ENCODE peak calls at places on chromosomes 2 and 18, in four cellular contexts. One of them, this sample, is unnamed.
A peak's percentile ranks its signal among the peaks of the same experiment; 100 is the strongest.

GRCh38 chr2:158774663-158775062 is 20.5 kb upstream of the DAPL1 start:
- DNase-seq in SK-N-SH: no peak
- DNase-seq in tibial artery: no peak
- DNase-seq in K562: no peak
- DNase-seq in this sample: no peak

GRCh38 chr2:101341421-101341820 is 32.9 kb upstream of the RNF149 start:
- DNase-seq in SK-N-SH: no peak
- DNase-seq in tibial artery: no peak
- DNase-seq in K562: peak; percentile 37
- DNase-seq in this sample: no peak

GRCh38 chr2:153519260-153519875 is 40.8 kb upstream of the RPRM start:
- DNase-seq in SK-N-SH: peak; percentile 30
- DNase-seq in tibial artery: no peak
- DNase-seq in K562: peak; percentile 67
- DNase-seq in this sample: peak; percentile 46

GRCh38 chr18:49340446-49340845 is 120.0 kb downstream of the DYM start:
- DNase-seq in SK-N-SH: no peak
- DNase-seq in tibial artery: no peak
- DNase-seq in K562: no peak
- DNase-seq in this sample: no peak

GRCh38 chr2:235406420-235406819 is 87.4 kb upstream of the AGAP1 start:
- DNase-seq in SK-N-SH: no peak
- DNase-seq in tibial artery: no peak
- DNase-seq in K562: no peak
- DNase-seq in this sample: no peak

GRCh38 chr18:59646228-59646945 is 50.8 kb downstream of the CCBE1 start:
- DNase-seq in SK-N-SH: no peak
- DNase-seq in tibial artery: no peak
- DNase-seq in K562: peak; percentile 5
- DNase-seq in this sample: no peak

GRCh38 chr2:190986221-190986953 is 27.6 kb downstream of the STAT1 start:
- DNase-seq in SK-N-SH: no peak
- DNase-seq in tibial artery: no peak
- DNase-seq in K562: peak; percentile 21
- DNase-seq in this sample: no peak

GRCh38 chr18:9965711-9966624 is 52.2 kb downstream of the VAPA start:
- DNase-seq in SK-N-SH: no peak
- DNase-seq in tibial artery: no peak
- DNase-seq in K562: no peak
- DNase-seq in this sample: no peak

GRCh38 chr2:178320011-178320410 is 125.7 kb downstream of the OSBPL6 start:
- DNase-seq in SK-N-SH: no peak
- DNase-seq in tibial artery: no peak
- DNase-seq in K562: no peak
- DNase-seq in this sample: no peak

GRCh38 chr2:217907266-217907665 is 95.5 kb downstream of the TNS1 start:
- DNase-seq in SK-N-SH: no peak
- DNase-seq in tibial artery: no peak
- DNase-seq in K562: no peak
- DNase-seq in this sample: no peak

GRCh38 chr2:142241016-142241415 is 110.2 kb upstream of the LRP1B start:
- DNase-seq in SK-N-SH: no peak
- DNase-seq in tibial artery: no peak
- DNase-seq in K562: no peak
- DNase-seq in this sample: no peak

GRCh38 chr2:130864830-130865229 is 28.1 kb downstream of the ARHGEF4 start:
- DNase-seq in SK-N-SH: no peak
- DNase-seq in tibial artery: no peak
- DNase-seq in K562: peak; percentile 8
- DNase-seq in this sample: no peak

GRCh38 chr2:232666051-232666805 is 30.9 kb upstream of the GIGYF2 start:
- DNase-seq in SK-N-SH: no peak
- DNase-seq in tibial artery: no peak
- DNase-seq in K562: no peak
- DNase-seq in this sample: no peak

GRCh38 chr18:76449110-76449453 is 46.0 kb downstream of the ZNF516 start:
- DNase-seq in SK-N-SH: no peak
- DNase-seq in tibial artery: no peak
- DNase-seq in K562: no peak
- DNase-seq in this sample: no peak

GRCh38 chr18:54947115-54947514 is 12.1 kb downstream of the CCDC68 start:
- DNase-seq in SK-N-SH: no peak
- DNase-seq in tibial artery: no peak
- DNase-seq in K562: no peak
- DNase-seq in this sample: no peak

GRCh38 chr18:23812566-23813440 is 123.5 kb downstream of the LAMA3 start:
- DNase-seq in SK-N-SH: peak; percentile 34
- DNase-seq in tibial artery: no peak
- DNase-seq in K562: peak; percentile 24
- DNase-seq in this sample: peak; percentile 29

GRCh38 chr2:239832101-239832994 is 192.8 kb downstream of the NDUFA10 start:
- DNase-seq in SK-N-SH: peak; percentile 7
- DNase-seq in tibial artery: no peak
- DNase-seq in K562: no peak
- DNase-seq in this sample: no peak

GRCh38 chr18:77114564-77115391 is 17.8 kb downstream of the MBP start:
- DNase-seq in SK-N-SH: no peak
- DNase-seq in tibial artery: peak; percentile 93
- DNase-seq in K562: peak; percentile 15
- DNase-seq in this sample: no peak

GRCh38 chr18:39862341-39862740 is 2092.7 kb upstream of the PIK3C3 start:
- DNase-seq in SK-N-SH: no peak
- DNase-seq in tibial artery: no peak
- DNase-seq in K562: no peak
- DNase-seq in this sample: no peak

GRCh38 chr2:65064728-65065552 is 8.7 kb downstream of the CEP68 start:
- DNase-seq in SK-N-SH: no peak
- DNase-seq in tibial artery: peak; percentile 83
- DNase-seq in K562: peak; percentile 79
- DNase-seq in this sample: peak; percentile 83

GRCh38 chr2:9744256-9745004 is 98.8 kb upstream of the TAF1B start:
- DNase-seq in SK-N-SH: peak; percentile 83
- DNase-seq in tibial artery: no peak
- DNase-seq in K562: no peak
- DNase-seq in this sample: no peak

GRCh38 chr2:196239622-196240587 is 68.5 kb upstream of the STK17B start:
- DNase-seq in SK-N-SH: no peak
- DNase-seq in tibial artery: peak; percentile 51
- DNase-seq in K562: peak; percentile 71
- DNase-seq in this sample: peak; percentile 93

GRCh38 chr2:88545118-88545517 is 82.1 kb downstream of the EIF2AK3 start:
- DNase-seq in SK-N-SH: peak; percentile 59
- DNase-seq in tibial artery: no peak
- DNase-seq in K562: peak; percentile 76
- DNase-seq in this sample: no peak

GRCh38 chr2:134411828-134412638 is 158.2 kb downstream of the MGAT5 start:
- DNase-seq in SK-N-SH: peak; percentile 70
- DNase-seq in tibial artery: peak; percentile 76
- DNase-seq in K562: peak; percentile 66
- DNase-seq in this sample: peak; percentile 90

GRCh38 chr2:51165534-51166260 is 133.8 kb upstream of the NRXN1 start:
- DNase-seq in SK-N-SH: no peak
- DNase-seq in tibial artery: no peak
- DNase-seq in K562: no peak
- DNase-seq in this sample: peak; percentile 39

GRCh38 chr2:40434638-40435296 is 17.1 kb downstream of the SLC8A1 start:
- DNase-seq in SK-N-SH: no peak
- DNase-seq in tibial artery: no peak
- DNase-seq in K562: no peak
- DNase-seq in this sample: no peak

GRCh38 chr2:105557515-105557914 is 158.7 kb upstream of the FHL2 start:
- DNase-seq in SK-N-SH: peak; percentile 27
- DNase-seq in tibial artery: no peak
- DNase-seq in K562: no peak
- DNase-seq in this sample: no peak

GRCh38 chr2:145323512-145323911 is 803.6 kb upstream of the ZEB2 start:
- DNase-seq in SK-N-SH: no peak
- DNase-seq in tibial artery: no peak
- DNase-seq in K562: no peak
- DNase-seq in this sample: no peak

GRCh38 chr2:11777886-11778415 is 31.5 kb downstream of the LPIN1 start:
- DNase-seq in SK-N-SH: no peak
- DNase-seq in tibial artery: no peak
- DNase-seq in K562: no peak
- DNase-seq in this sample: no peak

GRCh38 chr2:102660070-102660469 is 40.7 kb downstream of the SLC9A2 start:
- DNase-seq in SK-N-SH: no peak
- DNase-seq in tibial artery: no peak
- DNase-seq in K562: peak; percentile 78
- DNase-seq in this sample: no peak

GRCh38 chr2:224412064-224412921 is 10.4 kb upstream of the FAM124B start:
- DNase-seq in SK-N-SH: no peak
- DNase-seq in tibial artery: no peak
- DNase-seq in K562: no peak
- DNase-seq in this sample: no peak

GRCh38 chr2:156331572-156332451 is 709 bp downstream of the NR4A2 start:
- DNase-seq in SK-N-SH: peak; percentile 34
- DNase-seq in tibial artery: peak; percentile 87
- DNase-seq in K562: peak; percentile 76
- DNase-seq in this sample: no peak

GRCh38 chr18:51330148-51330547 is 132.7 kb upstream of the MEX3C start:
- DNase-seq in SK-N-SH: no peak
- DNase-seq in tibial artery: no peak
- DNase-seq in K562: no peak
- DNase-seq in this sample: no peak

GRCh38 chr2:110662560-110662959 is 15.3 kb downstream of the BUB1 start:
- DNase-seq in SK-N-SH: no peak
- DNase-seq in tibial artery: no peak
- DNase-seq in K562: no peak
- DNase-seq in this sample: no peak
- H3K36me3 ChIP-seq in SK-N-SH: peaks cover 50% of the 10 kb centered on the region
- H3K36me3 ChIP-seq in tibial artery: no peaks in the 10 kb centered on the region
- H3K36me3 ChIP-seq in K562: peaks cover 98% of the 10 kb centered on the region
- H3K36me3 ChIP-seq in this sample: peaks cover 17% of the 10 kb centered on the region

GRCh38 chr18:48099481-48100167 is 169.2 kb upstream of the SMAD2 start:
- DNase-seq in SK-N-SH: no peak
- DNase-seq in tibial artery: no peak
- DNase-seq in K562: no peak
- DNase-seq in this sample: no peak

GRCh38 chr18:48100168-48100495 is 169.7 kb upstream of the SMAD2 start:
- DNase-seq in SK-N-SH: no peak
- DNase-seq in tibial artery: no peak
- DNase-seq in K562: no peak
- DNase-seq in this sample: no peak

GRCh38 chr18:48098007-48098406 is 167.5 kb upstream of the SMAD2 start:
- DNase-seq in SK-N-SH: no peak
- DNase-seq in tibial artery: no peak
- DNase-seq in K562: no peak
- DNase-seq in this sample: no peak

GRCh38 chr18:48098538-48098937 is 168.1 kb upstream of the SMAD2 start:
- DNase-seq in SK-N-SH: no peak
- DNase-seq in tibial artery: no peak
- DNase-seq in K562: peak; percentile 3
- DNase-seq in this sample: no peak

DNA sequence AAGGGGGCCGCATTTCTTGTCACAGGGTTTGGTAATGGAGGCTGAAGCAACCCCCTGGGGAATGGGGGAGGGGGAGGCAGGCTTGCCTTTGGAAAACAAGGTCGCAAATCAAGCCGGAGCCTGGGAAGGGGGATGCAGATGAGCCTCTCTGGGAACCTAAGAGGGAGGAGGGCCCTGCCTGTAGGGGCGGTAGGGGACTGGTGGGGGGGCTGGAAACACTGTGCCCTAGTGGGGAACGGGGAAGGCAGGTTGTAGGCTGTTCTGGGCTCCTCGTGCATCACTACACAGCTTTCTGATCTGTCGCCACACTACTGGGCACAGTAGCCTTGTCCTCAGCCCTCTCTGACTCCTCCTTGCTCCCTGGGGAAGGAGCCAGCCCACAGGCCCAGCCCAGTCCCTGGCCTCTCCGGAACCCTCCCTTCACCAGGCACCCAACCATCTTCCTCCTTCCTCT is 170.3 kb upstream of the SMAD2 start:
- DNase-seq in SK-N-SH: peak; percentile 53
- DNase-seq in tibial artery: no peak
- DNase-seq in K562: no peak
- DNase-seq in this sample: no peak
- TF ChIP-seq CTCF in SK-N-SH: no peak
- TF ChIP-seq CTCF in tibial artery: no peak
- TF ChIP-seq CTCF in K562: no peak
- TF ChIP-seq CTCF in this sample: no peak

DNA sequence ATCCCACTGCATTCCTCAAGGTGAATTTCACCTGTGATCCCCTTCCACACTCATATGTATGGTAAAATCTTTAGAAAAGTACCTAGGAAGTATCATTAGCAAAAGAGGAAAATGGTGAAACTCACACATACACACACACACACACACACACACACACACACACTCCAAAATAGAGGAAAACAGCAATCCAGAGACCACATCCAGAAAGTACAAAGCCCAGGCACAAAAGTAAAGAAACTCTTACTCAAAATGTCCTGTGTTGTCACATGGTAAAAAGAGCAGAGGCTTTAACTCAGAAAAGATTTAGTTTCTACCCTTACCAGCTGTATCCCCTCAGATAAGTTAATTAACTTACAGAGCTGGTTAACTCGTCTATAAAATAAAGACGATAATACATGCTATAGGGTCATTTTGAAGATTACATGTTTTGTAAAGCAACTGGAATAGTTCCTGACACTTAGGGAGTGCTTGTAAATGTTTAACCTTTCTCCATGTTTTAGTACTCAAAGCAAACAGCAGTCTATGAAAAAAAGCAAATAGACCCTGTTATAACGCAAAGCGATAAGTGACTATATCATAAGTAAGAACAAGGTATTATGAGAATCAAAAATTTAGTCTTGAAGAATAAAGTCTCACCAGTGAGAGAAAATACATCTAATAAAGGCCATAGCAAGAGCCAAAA is 360.0 kb upstream of the LRATD1 start:
- DNase-seq in SK-N-SH: no peak
- DNase-seq in tibial artery: no peak
- DNase-seq in K562: no peak
- DNase-seq in this sample: no peak
- H3K4me1 ChIP-seq in SK-N-SH: no peaks in the 10 kb centered on the region
- H3K4me1 ChIP-seq in tibial artery: no peaks in the 10 kb centered on the region
- H3K4me1 ChIP-seq in K562: no peaks in the 10 kb centered on the region
- H3K4me1 ChIP-seq in this sample: no peaks in the 10 kb centered on the region

DNA sequence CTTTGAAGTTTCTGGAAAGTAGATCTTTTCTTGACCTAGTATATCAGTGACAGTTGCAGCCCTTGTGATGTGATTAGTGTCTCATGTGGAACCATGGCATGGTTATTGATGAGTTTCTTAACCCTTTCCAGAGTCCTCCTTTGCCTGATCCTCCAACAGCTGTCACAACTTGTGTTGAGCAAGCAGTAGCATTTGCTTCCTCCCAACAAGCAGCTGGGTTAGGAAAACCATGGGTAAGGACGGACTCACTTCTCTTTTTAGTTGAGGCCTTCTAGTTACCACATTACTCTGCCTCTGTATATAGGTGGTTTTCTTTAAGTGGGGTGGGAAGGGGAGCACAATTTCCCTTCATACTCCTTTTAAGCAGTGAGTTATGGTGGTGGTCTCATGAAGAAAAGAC is 96.3 kb downstream of the XRCC5 start:
- DNase-seq in SK-N-SH: no peak
- DNase-seq in tibial artery: no peak
- DNase-seq in K562: no peak
- DNase-seq in this sample: no peak
- H3K36me3 ChIP-seq in SK-N-SH: peaks cover 89% of the 10 kb centered on the region
- H3K36me3 ChIP-seq in tibial artery: peaks cover 76% of the 10 kb centered on the region
- H3K36me3 ChIP-seq in K562: peaks cover 78% of the 10 kb centered on the region
- H3K36me3 ChIP-seq in this sample: peaks cover 40% of the 10 kb centered on the region